ENCODE peak calls at places on chromosomes 12 and 14, in nine cellular contexts. One of them, this sample, is unnamed.

GRCh38 chr12:57888407-57889157 is 42.1 kb upstream of the CTDSP2 start:
- DNase-seq in suprapubic skin: no peak
- DNase-seq in SK-N-SH: no peak
- DNase-seq in GM23338: peak; percentile 76
- DNase-seq in GM12878: no peak
- DNase-seq in transverse colon: peak; percentile 83
- DNase-seq in vagina: no peak
- DNase-seq in sigmoid colon: no peak
- DNase-seq in upper lobe of left lung: no peak
- DNase-seq in this sample: no peak

GRCh38 chr12:121026274-121027045 is 10.2 kb upstream of the C12orf43 start:
- DNase-seq in vagina: no peak
- DNase-seq in SK-N-SH: peak; percentile 47
- DNase-seq in suprapubic skin: no peak
- DNase-seq in upper lobe of left lung: no peak
- DNase-seq in transverse colon: no peak
- DNase-seq in GM23338: peak; percentile 43
- DNase-seq in sigmoid colon: no peak
- DNase-seq in GM12878: no peak
- DNase-seq in this sample: no peak

GRCh38 chr12:41795066-41795465 is 349.6 kb downstream of the GXYLT1 start:
- DNase-seq in SK-N-SH: no peak
- DNase-seq in GM23338: no peak
- DNase-seq in vagina: no peak
- DNase-seq in suprapubic skin: no peak
- DNase-seq in upper lobe of left lung: no peak
- DNase-seq in transverse colon: no peak
- DNase-seq in sigmoid colon: no peak
- DNase-seq in GM12878: no peak
- DNase-seq in this sample: no peak

GRCh38 chr12:117803013-117803412 is 165.8 kb downstream of the KSR2 start:
- DNase-seq in GM23338: no peak
- DNase-seq in transverse colon: peak; percentile 85
- DNase-seq in vagina: no peak
- DNase-seq in sigmoid colon: no peak
- DNase-seq in GM12878: no peak
- DNase-seq in SK-N-SH: no peak
- DNase-seq in suprapubic skin: no peak
- DNase-seq in upper lobe of left lung: no peak
- DNase-seq in this sample: no peak

GRCh38 chr14:59374048-59374447 is 91.1 kb downstream of the GPR135 start:
- DNase-seq in GM23338: no peak
- DNase-seq in GM12878: no peak
- DNase-seq in suprapubic skin: no peak
- DNase-seq in upper lobe of left lung: no peak
- DNase-seq in vagina: no peak
- DNase-seq in sigmoid colon: no peak
- DNase-seq in transverse colon: no peak
- DNase-seq in SK-N-SH: no peak
- DNase-seq in this sample: no peak

GRCh38 chr14:66360526-66360925 is 125.6 kb upstream of the CCDC196 start:
- DNase-seq in GM12878: no peak
- DNase-seq in sigmoid colon: no peak
- DNase-seq in suprapubic skin: no peak
- DNase-seq in GM23338: no peak
- DNase-seq in transverse colon: no peak
- DNase-seq in upper lobe of left lung: no peak
- DNase-seq in vagina: no peak
- DNase-seq in SK-N-SH: no peak
- DNase-seq in this sample: no peak

GRCh38 chr14:104223101-104223809 is 84.9 kb downstream of the KIF26A start:
- DNase-seq in sigmoid colon: no peak
- DNase-seq in SK-N-SH: peak; percentile 91
- DNase-seq in upper lobe of left lung: peak; percentile 36
- DNase-seq in GM12878: no peak
- DNase-seq in suprapubic skin: peak; percentile 51
- DNase-seq in vagina: no peak
- DNase-seq in GM23338: peak; percentile 41
- DNase-seq in transverse colon: peak; percentile 38
- DNase-seq in this sample: peak; percentile 67

GRCh38 chr12:89789862-89790261 is 81.2 kb upstream of the ATP2B1 start:
- DNase-seq in SK-N-SH: no peak
- DNase-seq in GM23338: no peak
- DNase-seq in sigmoid colon: no peak
- DNase-seq in vagina: no peak
- DNase-seq in transverse colon: no peak
- DNase-seq in upper lobe of left lung: no peak
- DNase-seq in suprapubic skin: no peak
- DNase-seq in GM12878: peak; percentile 43
- DNase-seq in this sample: no peak

GRCh38 chr14:85731198-85731597 is 201.3 kb downstream of the FLRT2 start:
- DNase-seq in GM12878: no peak
- DNase-seq in suprapubic skin: no peak
- DNase-seq in transverse colon: no peak
- DNase-seq in vagina: no peak
- DNase-seq in upper lobe of left lung: no peak
- DNase-seq in GM23338: no peak
- DNase-seq in sigmoid colon: no peak
- DNase-seq in SK-N-SH: no peak
- DNase-seq in this sample: no peak

GRCh38 chr12:95943231-95943842 is at the start of gene AMDHD1:
- DNase-seq in upper lobe of left lung: peak; percentile 93
- DNase-seq in SK-N-SH: peak; percentile 85
- DNase-seq in GM12878: no peak
- DNase-seq in sigmoid colon: peak; percentile 74
- DNase-seq in suprapubic skin: peak; percentile 67
- DNase-seq in GM23338: peak; percentile 77
- DNase-seq in vagina: no peak
- DNase-seq in transverse colon: peak; percentile 62
- DNase-seq in this sample: peak; percentile 93

GRCh38 chr12:124289634-124290600 is 5.0 kb upstream of the RFLNA start:
- DNase-seq in GM12878: no peak
- DNase-seq in transverse colon: no peak
- DNase-seq in suprapubic skin: no peak
- DNase-seq in GM23338: no peak
- DNase-seq in SK-N-SH: peak; percentile 77
- DNase-seq in upper lobe of left lung: no peak
- DNase-seq in sigmoid colon: peak; percentile 63
- DNase-seq in vagina: no peak
- DNase-seq in this sample: no peak

GRCh38 chr14:104894331-104895206 is 29.5 kb downstream of the CEP170B start:
- DNase-seq in vagina: no peak
- DNase-seq in GM23338: no peak
- DNase-seq in GM12878: no peak
- DNase-seq in sigmoid colon: peak; percentile 59
- DNase-seq in upper lobe of left lung: peak; percentile 73
- DNase-seq in transverse colon: no peak
- DNase-seq in suprapubic skin: no peak
- DNase-seq in SK-N-SH: peak; percentile 44
- DNase-seq in this sample: no peak

GRCh38 chr12:15939111-15939510 is 28.0 kb downstream of the DERA start:
- DNase-seq in suprapubic skin: no peak
- DNase-seq in GM23338: no peak
- DNase-seq in sigmoid colon: no peak
- DNase-seq in transverse colon: no peak
- DNase-seq in SK-N-SH: no peak
- DNase-seq in upper lobe of left lung: no peak
- DNase-seq in GM12878: no peak
- DNase-seq in vagina: no peak
- DNase-seq in this sample: no peak

DNA sequence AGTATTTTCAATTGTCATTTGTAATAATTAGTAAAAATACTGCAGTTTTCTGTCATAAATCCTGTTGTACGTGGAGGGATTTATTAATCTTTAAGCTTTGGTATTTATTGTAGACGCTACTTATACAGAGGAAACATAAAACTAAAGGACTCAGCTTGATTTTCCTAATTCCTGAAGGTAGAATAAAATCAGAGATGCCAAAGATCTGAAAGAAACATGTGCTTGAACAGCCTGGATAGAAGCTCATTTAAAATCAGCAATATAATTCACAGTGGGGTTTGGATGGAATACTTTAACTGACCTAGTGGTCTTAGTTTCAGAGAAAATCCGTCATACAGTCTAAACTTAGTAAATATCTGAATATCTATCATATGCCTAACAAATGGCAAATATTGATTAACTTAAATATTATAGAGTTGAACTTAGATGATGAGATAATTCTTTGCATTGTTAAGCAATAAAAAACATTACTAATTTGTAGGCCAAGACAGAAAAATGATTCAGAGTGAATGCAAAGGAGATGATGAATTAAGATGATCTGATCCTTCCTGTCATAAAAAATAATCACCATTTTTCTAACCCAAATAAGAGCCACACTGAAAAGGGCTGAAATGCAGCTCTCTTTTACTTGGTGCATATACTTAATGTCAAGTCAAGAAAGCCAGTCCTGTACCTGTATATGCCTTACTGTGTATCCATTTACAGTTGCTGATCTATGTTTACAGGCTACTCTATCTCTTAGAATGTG is 397.1 kb upstream of the DCN start:
- DNase-seq in GM23338: no peak
- DNase-seq in vagina: no peak
- DNase-seq in upper lobe of left lung: no peak
- DNase-seq in GM12878: no peak
- DNase-seq in sigmoid colon: no peak
- DNase-seq in SK-N-SH: no peak
- DNase-seq in suprapubic skin: no peak
- DNase-seq in transverse colon: no peak
- DNase-seq in this sample: no peak
- H3K27ac ChIP-seq in GM23338: no peak overlapping the region
- H3K27ac ChIP-seq in vagina: peak overlapping the region; percentile 15
- H3K27ac ChIP-seq in upper lobe of left lung: no peak overlapping the region
- H3K27ac ChIP-seq in GM12878: no peak overlapping the region
- H3K27ac ChIP-seq in sigmoid colon: no peak overlapping the region
- H3K27ac ChIP-seq in SK-N-SH: no peak overlapping the region
- H3K27ac ChIP-seq in suprapubic skin: no peak overlapping the region
- H3K27ac ChIP-seq in transverse colon: no peak overlapping the region
- H3K27ac ChIP-seq in this sample: no peak overlapping the region

GRCh38 chr12:46410495-46410894 is 37.9 kb upstream of the SLC38A2 start:
- DNase-seq in upper lobe of left lung: no peak
- DNase-seq in sigmoid colon: no peak
- DNase-seq in GM23338: no peak
- DNase-seq in vagina: no peak
- DNase-seq in SK-N-SH: no peak
- DNase-seq in GM12878: no peak
- DNase-seq in transverse colon: no peak
- DNase-seq in suprapubic skin: no peak
- DNase-seq in this sample: no peak

GRCh38 chr12:46409974-46410373 is 37.4 kb upstream of the SLC38A2 start:
- DNase-seq in SK-N-SH: no peak
- DNase-seq in transverse colon: no peak
- DNase-seq in GM12878: no peak
- DNase-seq in upper lobe of left lung: no peak
- DNase-seq in vagina: no peak
- DNase-seq in sigmoid colon: no peak
- DNase-seq in suprapubic skin: no peak
- DNase-seq in GM23338: no peak
- DNase-seq in this sample: no peak

GRCh38 chr12:46406352-46407027 is 33.9 kb upstream of the SLC38A2 start:
- DNase-seq in transverse colon: no peak
- DNase-seq in upper lobe of left lung: no peak
- DNase-seq in sigmoid colon: no peak
- DNase-seq in SK-N-SH: no peak
- DNase-seq in GM23338: no peak
- DNase-seq in suprapubic skin: no peak
- DNase-seq in vagina: no peak
- DNase-seq in GM12878: no peak
- DNase-seq in this sample: no peak

GRCh38 chr12:46407360-46407759 is 34.8 kb upstream of the SLC38A2 start:
- DNase-seq in sigmoid colon: no peak
- DNase-seq in GM23338: no peak
- DNase-seq in suprapubic skin: no peak
- DNase-seq in vagina: no peak
- DNase-seq in SK-N-SH: no peak
- DNase-seq in upper lobe of left lung: no peak
- DNase-seq in transverse colon: no peak
- DNase-seq in GM12878: no peak
- DNase-seq in this sample: no peak

DNA sequence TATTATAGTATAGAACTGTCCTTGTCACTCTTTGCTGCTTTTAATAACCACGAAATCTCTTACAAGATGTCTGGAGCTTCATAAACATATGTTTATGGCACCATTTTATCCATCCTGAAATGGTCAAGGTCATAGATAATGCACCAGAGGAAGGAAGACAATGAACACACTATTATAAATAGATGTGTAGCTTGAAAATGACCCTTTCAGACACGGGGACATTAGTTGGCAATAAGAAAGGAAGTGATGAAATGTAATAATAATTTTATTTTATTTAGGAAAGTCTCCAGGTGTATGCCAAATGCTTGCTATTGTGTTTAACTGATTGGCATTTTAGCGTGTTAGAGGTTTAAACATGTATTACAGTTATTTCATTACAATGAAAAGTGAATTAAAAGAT is 36.8 kb upstream of the SLC38A2 start:
- DNase-seq in GM23338: no peak
- DNase-seq in suprapubic skin: no peak
- DNase-seq in GM12878: no peak
- DNase-seq in transverse colon: no peak
- DNase-seq in upper lobe of left lung: no peak
- DNase-seq in vagina: no peak
- DNase-seq in sigmoid colon: no peak
- DNase-seq in SK-N-SH: no peak
- DNase-seq in this sample: no peak
- TF ChIP-seq POLR2AphosphoS5 in GM23338: no peak
- TF ChIP-seq POLR2AphosphoS5 in suprapubic skin: no peak
- TF ChIP-seq POLR2AphosphoS5 in GM12878: no peak
- TF ChIP-seq POLR2AphosphoS5 in transverse colon: no peak
- TF ChIP-seq POLR2AphosphoS5 in upper lobe of left lung: no peak
- TF ChIP-seq POLR2AphosphoS5 in vagina: no peak
- TF ChIP-seq POLR2AphosphoS5 in sigmoid colon: no peak
- TF ChIP-seq POLR2AphosphoS5 in SK-N-SH: no peak
- TF ChIP-seq POLR2AphosphoS5 in this sample: no peak

GRCh38 chr12:5433840-5434646 is 2.1 kb downstream of the NTF3 start:
- DNase-seq in suprapubic skin: no peak
- DNase-seq in upper lobe of left lung: no peak
- DNase-seq in sigmoid colon: no peak
- DNase-seq in vagina: no peak
- DNase-seq in SK-N-SH: no peak
- DNase-seq in GM12878: no peak
- DNase-seq in GM23338: no peak
- DNase-seq in transverse colon: no peak
- DNase-seq in this sample: no peak
- H3K4me3 ChIP-seq in suprapubic skin: peak overlapping the region; percentile 51
- H3K4me3 ChIP-seq in upper lobe of left lung: peak overlapping the region; percentile 29
- H3K4me3 ChIP-seq in sigmoid colon: peak overlapping the region; percentile 44
- H3K4me3 ChIP-seq in vagina: peak overlapping the region; percentile 69
- H3K4me3 ChIP-seq in SK-N-SH: no peak overlapping the region
- H3K4me3 ChIP-seq in GM12878: no peak overlapping the region
- H3K4me3 ChIP-seq in GM23338: peak overlapping the region; percentile 77
- H3K4me3 ChIP-seq in transverse colon: no peak overlapping the region
- H3K4me3 ChIP-seq in this sample: peak overlapping the region; percentile 35

DNA sequence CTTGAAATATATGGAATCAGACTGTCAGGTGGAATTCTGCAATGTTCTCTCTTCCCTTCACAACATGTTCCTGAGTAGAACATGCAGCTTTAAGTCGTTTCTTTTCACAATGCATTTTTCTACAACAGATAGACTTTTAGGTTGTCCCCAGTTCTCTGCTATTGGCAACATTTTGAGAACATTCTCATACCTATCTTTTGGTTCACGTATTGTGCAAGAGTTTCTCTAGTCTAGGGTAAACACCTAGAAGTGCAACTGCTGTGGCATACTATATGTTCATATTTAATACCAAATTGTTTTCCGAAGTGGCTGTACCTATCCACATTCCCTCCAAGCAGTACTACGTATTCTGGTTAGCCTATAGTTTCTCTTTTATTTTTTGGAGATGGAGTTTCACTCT is 32.1 kb downstream of the PPTC7 start:
- DNase-seq in GM12878: no peak
- DNase-seq in vagina: no peak
- DNase-seq in suprapubic skin: no peak
- DNase-seq in SK-N-SH: no peak
- DNase-seq in sigmoid colon: no peak
- DNase-seq in GM23338: no peak
- DNase-seq in upper lobe of left lung: no peak
- DNase-seq in transverse colon: no peak
- DNase-seq in this sample: no peak
- H3K27ac ChIP-seq in GM12878: no peak overlapping the region
- H3K27ac ChIP-seq in vagina: no peak overlapping the region
- H3K27ac ChIP-seq in suprapubic skin: no peak overlapping the region
- H3K27ac ChIP-seq in SK-N-SH: no peak overlapping the region
- H3K27ac ChIP-seq in sigmoid colon: no peak overlapping the region
- H3K27ac ChIP-seq in GM23338: no peak overlapping the region
- H3K27ac ChIP-seq in upper lobe of left lung: no peak overlapping the region
- H3K27ac ChIP-seq in transverse colon: no peak overlapping the region
- H3K27ac ChIP-seq in this sample: no peak overlapping the region